ENCODE peak calls at places on chromosomes 13 and 19, in four cellular contexts. One of them, this sample, is unnamed.
A peak's percentile ranks its signal among the peaks of the same experiment; 100 is the strongest.

GRCh38 chr19:4557186-4557970 is 2.1 kb downstream of the SEMA6B start:
- DNase-seq in GM12878: no peak
- DNase-seq in colonic mucosa: no peak
- DNase-seq in tibial artery: no peak
- DNase-seq in this sample: no peak

GRCh38 chr13:79128158-79128557 is 277.9 kb downstream of the RBM26 start:
- DNase-seq in GM12878: peak; percentile 13
- DNase-seq in colonic mucosa: no peak
- DNase-seq in tibial artery: no peak
- DNase-seq in this sample: no peak

GRCh38 chr13:89726690-89727435 is 1620.6 kb upstream of the MIR17HG start:
- DNase-seq in GM12878: no peak
- DNase-seq in colonic mucosa: no peak
- DNase-seq in tibial artery: no peak
- DNase-seq in this sample: no peak

GRCh38 chr19:17751103-17751911 is at the start of gene FCHO1:
- DNase-seq in GM12878: peak; percentile 87
- DNase-seq in colonic mucosa: peak; percentile 58
- DNase-seq in tibial artery: peak; percentile 35
- DNase-seq in this sample: no peak

GRCh38 chr13:50467156-50467814 is 376.2 kb downstream of the DLEU7 start:
- DNase-seq in GM12878: no peak
- DNase-seq in colonic mucosa: no peak
- DNase-seq in tibial artery: no peak
- DNase-seq in this sample: no peak

GRCh38 chr19:6340493-6341201 is 7.2 kb upstream of the ACER1 start:
- DNase-seq in GM12878: no peak
- DNase-seq in colonic mucosa: no peak
- DNase-seq in tibial artery: no peak
- DNase-seq in this sample: no peak

GRCh38 chr13:40981361-40981760 is 37.8 kb downstream of the ELF1 start:
- DNase-seq in GM12878: no peak
- DNase-seq in colonic mucosa: no peak
- DNase-seq in tibial artery: no peak
- DNase-seq in this sample: no peak

GRCh38 chr13:77489566-77490337 is 45.8 kb upstream of the SCEL start:
- DNase-seq in GM12878: no peak
- DNase-seq in colonic mucosa: no peak
- DNase-seq in tibial artery: no peak
- DNase-seq in this sample: no peak

GRCh38 chr13:45060062-45060461 is 60.2 kb upstream of the GTF2F2 start:
- DNase-seq in GM12878: no peak
- DNase-seq in colonic mucosa: no peak
- DNase-seq in tibial artery: no peak
- DNase-seq in this sample: no peak

GRCh38 chr19:23002690-23003422 is at the start of gene ZNF728:
- DNase-seq in GM12878: no peak
- DNase-seq in colonic mucosa: peak; percentile 22
- DNase-seq in tibial artery: peak; percentile 60
- DNase-seq in this sample: peak; percentile 44

GRCh38 chr19:51651216-51651846 is 4.7 kb upstream of the SIGLEC14 start:
- DNase-seq in GM12878: no peak
- DNase-seq in colonic mucosa: no peak
- DNase-seq in tibial artery: peak; percentile 33
- DNase-seq in this sample: peak; percentile 38

GRCh38 chr19:18023596-18024212 is 15.7 kb downstream of the ARRDC2 start:
- DNase-seq in GM12878: no peak
- DNase-seq in colonic mucosa: peak; percentile 72
- DNase-seq in tibial artery: peak; percentile 94
- DNase-seq in this sample: no peak

GRCh38 chr13:64958106-64958505 is 2272.0 kb downstream of the PCDH9 start:
- DNase-seq in GM12878: no peak
- DNase-seq in colonic mucosa: no peak
- DNase-seq in tibial artery: no peak
- DNase-seq in this sample: no peak

GRCh38 chr19:47503130-47503822 is 11.6 kb downstream of the NAPA start:
- DNase-seq in GM12878: no peak
- DNase-seq in colonic mucosa: no peak
- DNase-seq in tibial artery: no peak
- DNase-seq in this sample: no peak

GRCh38 chr13:33186851-33187250 is 98.7 kb downstream of the STARD13 start:
- DNase-seq in GM12878: no peak
- DNase-seq in colonic mucosa: no peak
- DNase-seq in tibial artery: no peak
- DNase-seq in this sample: no peak

GRCh38 chr19:48999481-49000325 is 6.0 kb downstream of the RUVBL2 start:
- DNase-seq in GM12878: no peak
- DNase-seq in colonic mucosa: peak; percentile 66
- DNase-seq in tibial artery: no peak
- DNase-seq in this sample: peak; percentile 56

GRCh38 chr13:40388617-40389016 is 277.8 kb downstream of the FOXO1 start:
- DNase-seq in GM12878: peak; percentile 70
- DNase-seq in colonic mucosa: peak; percentile 27
- DNase-seq in tibial artery: no peak
- DNase-seq in this sample: no peak

GRCh38 chr19:49347835-49348234 is 12.6 kb downstream of the CD37 start:
- DNase-seq in GM12878: no peak
- DNase-seq in colonic mucosa: no peak
- DNase-seq in tibial artery: no peak
- DNase-seq in this sample: no peak

GRCh38 chr13:95067303-95067702 is 233.9 kb downstream of the ABCC4 start:
- DNase-seq in GM12878: no peak
- DNase-seq in colonic mucosa: no peak
- DNase-seq in tibial artery: no peak
- DNase-seq in this sample: no peak

GRCh38 chr13:110553417-110553816 is 8.1 kb downstream of the RAB20 start:
- DNase-seq in GM12878: no peak
- DNase-seq in colonic mucosa: no peak
- DNase-seq in tibial artery: no peak
- DNase-seq in this sample: no peak

GRCh38 chr19:17178291-17178690 is 36.9 kb upstream of the USE1 start:
- DNase-seq in GM12878: no peak
- DNase-seq in colonic mucosa: no peak
- DNase-seq in tibial artery: no peak
- DNase-seq in this sample: no peak

GRCh38 chr19:55258476-55258827 is 365 bp downstream of the PPP6R1 start:
- DNase-seq in GM12878: no peak
- DNase-seq in colonic mucosa: peak; percentile 37
- DNase-seq in tibial artery: no peak
- DNase-seq in this sample: no peak

GRCh38 chr13:95968906-95969305 is 84.3 kb downstream of the UGGT2 start:
- DNase-seq in GM12878: no peak
- DNase-seq in colonic mucosa: no peak
- DNase-seq in tibial artery: no peak
- DNase-seq in this sample: no peak

GRCh38 chr13:94708031-94708571 is 4.2 kb downstream of the SOX21 start:
- DNase-seq in GM12878: no peak
- DNase-seq in colonic mucosa: no peak
- DNase-seq in tibial artery: no peak
- DNase-seq in this sample: no peak

GRCh38 chr19:17337675-17338439 is 504 bp downstream of the GTPBP3 start:
- DNase-seq in GM12878: no peak
- DNase-seq in colonic mucosa: peak; percentile 51
- DNase-seq in tibial artery: no peak
- DNase-seq in this sample: no peak

GRCh38 chr19:55385749-55386514 is at the start of gene RPL28:
- DNase-seq in GM12878: peak; percentile 93
- DNase-seq in colonic mucosa: peak; percentile 99
- DNase-seq in tibial artery: peak; percentile 96
- DNase-seq in this sample: peak; percentile 98

DNA sequence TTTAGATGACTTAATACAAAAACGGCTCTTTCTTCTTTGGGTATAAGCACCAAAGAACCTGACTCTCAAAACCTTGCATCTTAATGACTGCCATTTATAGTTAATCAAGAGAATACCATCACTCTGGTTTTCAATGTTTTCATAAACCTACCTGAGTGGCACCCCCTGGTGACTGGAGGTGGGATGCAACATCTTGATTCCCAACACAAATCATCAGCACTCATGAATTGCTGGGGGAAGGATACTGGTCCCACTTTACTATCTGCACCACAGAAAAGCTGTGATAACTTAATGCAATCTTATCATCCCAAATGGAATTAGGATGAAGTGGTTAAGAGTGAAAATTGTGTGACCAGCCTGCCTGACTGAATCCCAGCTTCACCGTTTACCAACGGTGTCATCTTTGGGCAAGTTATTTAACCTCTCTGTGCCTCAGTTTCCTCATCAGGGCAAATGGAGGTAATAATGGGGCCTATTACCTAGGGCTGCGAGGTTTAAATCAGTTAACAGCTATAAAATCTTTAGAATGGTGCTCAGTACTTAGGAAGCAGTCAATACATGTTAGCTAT is 366.4 kb downstream of the KLF12 start:
- DNase-seq in GM12878: no peak
- DNase-seq in colonic mucosa: peak; percentile 44
- DNase-seq in tibial artery: no peak
- DNase-seq in this sample: no peak
- H3K27ac ChIP-seq in GM12878: no peak overlapping the region
- H3K27ac ChIP-seq in colonic mucosa: peak overlapping the region; percentile 27
- H3K27ac ChIP-seq in tibial artery: peak overlapping the region; percentile 47
- H3K27ac ChIP-seq in this sample: no peak overlapping the region

GRCh38 chr13:23375007-23375971 is 58.2 kb downstream of the SACS start:
- DNase-seq in GM12878: peak; percentile 66
- DNase-seq in colonic mucosa: peak; percentile 96
- DNase-seq in tibial artery: peak; percentile 94
- DNase-seq in this sample: peak; percentile 96
- TF ChIP-seq CTCF in GM12878: no peak
- TF ChIP-seq CTCF in colonic mucosa: no peak
- TF ChIP-seq CTCF in tibial artery: peak; percentile 23
- TF ChIP-seq CTCF in this sample: no peak

GRCh38 chr19:28949535-28949934 is 263.4 kb downstream of the UQCRFS1 start:
- DNase-seq in GM12878: no peak
- DNase-seq in colonic mucosa: no peak
- DNase-seq in tibial artery: no peak
- DNase-seq in this sample: no peak
- H3K27ac ChIP-seq in GM12878: no peak overlapping the region
- H3K27ac ChIP-seq in colonic mucosa: no peak overlapping the region
- H3K27ac ChIP-seq in tibial artery: no peak overlapping the region
- H3K27ac ChIP-seq in this sample: no peak overlapping the region

GRCh38 chr13:42681394-42681793 is 100.0 kb upstream of the FAM216B start:
- DNase-seq in GM12878: no peak
- DNase-seq in colonic mucosa: no peak
- DNase-seq in tibial artery: no peak
- DNase-seq in this sample: no peak
- TF ChIP-seq CTCF in GM12878: no peak
- TF ChIP-seq CTCF in colonic mucosa: no peak
- TF ChIP-seq CTCF in tibial artery: no peak
- TF ChIP-seq CTCF in this sample: no peak

DNA sequence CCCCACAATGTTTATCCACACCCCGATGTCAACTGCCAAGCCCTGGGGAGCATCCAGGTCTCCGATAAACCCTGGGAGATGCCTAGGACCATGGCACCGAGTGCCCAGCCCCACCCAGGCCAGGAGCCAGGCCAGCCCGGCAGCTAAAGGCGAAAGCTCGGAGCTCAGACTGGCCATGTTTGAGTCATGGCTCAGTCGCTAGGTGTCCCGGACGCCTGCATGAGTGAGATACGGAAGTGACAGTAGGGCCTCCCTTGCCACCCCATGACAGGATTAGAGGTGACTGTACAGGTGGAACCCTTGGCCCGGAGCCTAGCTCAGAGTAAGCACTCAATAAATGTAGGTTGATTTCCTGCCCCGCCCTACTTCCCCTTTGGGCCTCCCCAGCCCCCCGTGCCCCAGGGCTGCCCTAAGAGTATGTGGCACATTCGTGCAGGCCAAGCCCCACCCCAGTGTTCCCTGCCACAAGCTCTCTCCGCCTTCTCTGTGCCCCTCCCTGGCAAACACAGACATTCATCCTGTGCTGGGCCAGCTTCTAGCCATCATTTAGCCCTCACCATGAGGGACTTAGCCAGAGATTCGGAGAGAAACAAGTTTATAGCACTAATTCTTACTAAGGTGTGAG is 5.8 kb upstream of the TPM4 start:
- DNase-seq in GM12878: no peak
- DNase-seq in colonic mucosa: peak; percentile 96
- DNase-seq in tibial artery: peak; percentile 73
- DNase-seq in this sample: peak; percentile 88
- H3K27ac ChIP-seq in GM12878: peak overlapping the region; percentile 68
- H3K27ac ChIP-seq in colonic mucosa: peak overlapping the region; percentile 97
- H3K27ac ChIP-seq in tibial artery: peak overlapping the region; percentile 93
- H3K27ac ChIP-seq in this sample: peak overlapping the region; percentile 91

DNA sequence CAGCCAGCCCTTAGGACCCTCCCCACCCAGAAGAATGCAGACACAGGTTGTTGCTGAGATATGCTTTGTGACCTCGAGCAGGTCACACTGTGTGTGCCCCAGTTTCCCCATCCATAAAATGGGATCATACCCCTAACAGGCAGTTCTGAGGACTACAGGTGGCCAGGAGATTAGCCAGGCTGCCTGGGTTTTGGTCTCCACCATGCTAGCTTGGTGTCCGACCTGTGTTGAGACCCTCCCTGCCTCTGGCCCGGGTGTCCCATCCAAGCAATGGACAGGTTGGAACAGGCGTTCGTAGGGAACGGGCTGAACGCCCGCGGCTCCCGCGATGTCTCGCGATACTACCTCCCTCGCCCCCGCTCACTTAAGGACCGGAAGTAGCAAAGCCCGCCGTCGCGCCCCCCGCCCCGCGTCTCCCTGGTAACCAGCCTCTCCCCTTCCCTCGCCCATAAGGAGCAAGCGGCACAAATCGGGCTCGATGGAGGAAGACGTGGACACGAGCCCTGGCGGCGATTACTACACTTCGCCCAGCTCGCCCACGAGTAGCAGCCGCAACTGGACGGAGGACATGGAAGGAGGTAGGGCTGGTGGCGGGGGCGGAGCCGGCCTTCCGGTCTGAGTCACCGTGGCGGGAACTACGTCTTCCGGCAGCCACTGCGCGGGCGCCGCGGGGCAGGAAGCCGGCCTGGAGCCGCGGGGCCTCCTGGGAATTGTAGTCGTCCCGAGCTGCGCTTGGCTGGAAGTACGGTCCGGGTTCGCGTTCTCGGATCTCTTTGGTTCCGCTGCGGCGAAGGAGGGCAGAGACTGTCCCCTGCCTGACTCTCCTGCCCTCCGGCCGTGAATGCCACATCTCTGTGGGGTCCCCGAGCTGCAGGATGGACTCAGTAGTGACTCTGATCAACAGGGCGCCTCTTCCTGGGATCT is 45.4 kb downstream of the SMIM24 start:
- DNase-seq in GM12878: peak; percentile 80
- DNase-seq in colonic mucosa: peak; percentile 94
- DNase-seq in tibial artery: peak; percentile 95
- DNase-seq in this sample: peak; percentile 94
- TF ChIP-seq CTCF in GM12878: no peak
- TF ChIP-seq CTCF in colonic mucosa: no peak
- TF ChIP-seq CTCF in tibial artery: peak; percentile 13
- TF ChIP-seq CTCF in this sample: no peak

DNA sequence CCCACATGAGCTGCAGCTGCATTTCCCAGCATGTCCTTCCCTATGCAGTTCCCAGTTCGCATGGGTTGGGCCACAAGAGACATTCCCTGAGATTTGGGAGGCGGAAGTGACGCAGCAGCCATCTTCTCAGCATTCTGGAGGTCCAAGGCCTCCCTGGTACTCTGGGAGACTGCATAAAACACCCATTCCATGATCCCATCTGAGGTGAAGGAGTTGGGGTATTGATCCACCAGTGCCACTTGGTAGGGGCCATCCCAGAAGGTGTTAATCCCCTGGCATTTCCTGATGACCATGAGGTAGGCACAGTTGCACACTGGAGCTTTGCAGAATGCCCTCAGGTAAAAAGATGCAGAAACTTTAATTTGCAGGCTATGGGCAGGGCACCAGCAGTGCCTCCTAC is 25.4 kb downstream of the POP4 start:
- DNase-seq in GM12878: no peak
- DNase-seq in colonic mucosa: no peak
- DNase-seq in tibial artery: no peak
- DNase-seq in this sample: no peak
- H3K27ac ChIP-seq in GM12878: no peak overlapping the region
- H3K27ac ChIP-seq in colonic mucosa: no peak overlapping the region
- H3K27ac ChIP-seq in tibial artery: no peak overlapping the region
- H3K27ac ChIP-seq in this sample: no peak overlapping the region

This sample was measured in lung.